ENCODE peak calls at places on chromosomes 3 and 15, in four cellular contexts. X, Y, L and T are unnamed samples.

GRCh38 chr3:168165390-168166269 is 69.9 kb upstream of the GOLIM4 start:
- DNase-seq in X (peak; percentile 87), Y (peak; percentile 31), L (peak; percentile 66), T (no peak)

GRCh38 chr3:119937229-119937628 is 155.3 kb downstream of the NR1I2 start:
- DNase-seq in X (peak; percentile 29), Y (no peak), L (no peak), T (no peak)

GRCh38 chr15:76588811-76589747 is 252.5 kb downstream of the ISL2 start:
- DNase-seq in X (no peak), Y (no peak), L (no peak), T (peak; percentile 24)

GRCh38 chr3:18556503-18556902 is 131.4 kb upstream of the SATB1 start:
- DNase-seq in X (no peak), Y (no peak), L (no peak), T (no peak)

GRCh38 chr3:28317438-28318022 is 31.0 kb upstream of the ZCWPW2 start:
- DNase-seq in X (peak; percentile 73), Y (no peak), L (no peak), T (no peak)

GRCh38 chr3:49727924-49728361 is 4.2 kb upstream of the GMPPB start:
- DNase-seq in X (no peak), Y (no peak), L (no peak), T (no peak)

GRCh38 chr3:99920530-99921376 is 103.1 kb downstream of the CMSS1 start:
- DNase-seq in X (peak; percentile 64), Y (peak; percentile 75), L (peak; percentile 82), T (peak; percentile 75)

GRCh38 chr3:160376681-160377080 is 22.3 kb downstream of the IFT80 start:
- DNase-seq in X (no peak), Y (no peak), L (no peak), T (no peak)

GRCh38 chr3:72190050-72190449 is 405.1 kb upstream of the PROK2 start:
- DNase-seq in X (no peak), Y (no peak), L (no peak), T (no peak)

GRCh38 chr3:50212502-50212901 is 7.4 kb downstream of the SLC38A3 start:
- DNase-seq in X (no peak), Y (no peak), L (no peak), T (no peak)

GRCh38 chr15:43749690-43750345 is 3.6 kb downstream of the PDIA3 start:
- DNase-seq in X (no peak), Y (no peak), L (no peak), T (no peak)

GRCh38 chr3:171455603-171456550 is 4.3 kb downstream of the TNIK start:
- DNase-seq in X (no peak), Y (no peak), L (peak; percentile 21), T (no peak)

GRCh38 chr3:138944136-138944658 is 2.7 kb downstream of the FOXL2 start:
- DNase-seq in X (peak; percentile 62), Y (no peak), L (no peak), T (peak; percentile 54)

GRCh38 chr3:69944931-69945493 is 54.5 kb upstream of the SAMMSON start:
- DNase-seq in X (no peak), Y (no peak), L (no peak), T (no peak)

GRCh38 chr3:177602601-177603136 is 405.4 kb upstream of the TBL1XR1 start:
- DNase-seq in X (peak; percentile 23), Y (no peak), L (no peak), T (no peak)

GRCh38 chr3:66195347-66195783 is 25.4 kb upstream of the SLC25A26 start:
- DNase-seq in X (peak; percentile 5), Y (no peak), L (peak; percentile 57), T (peak; percentile 59)

GRCh38 chr15:40789119-40789518 is 17.8 kb upstream of the ZFYVE19 start:
- DNase-seq in X (peak; percentile 30), Y (no peak), L (no peak), T (peak; percentile 48)

GRCh38 chr15:76098685-76099084 is 38.9 kb downstream of the TMEM266 start:
- DNase-seq in X (no peak), Y (no peak), L (no peak), T (no peak)

GRCh38 chr3:181534881-181535280 is 176.8 kb upstream of the SOX2 start:
- DNase-seq in X (no peak), Y (no peak), L (no peak), T (no peak)

GRCh38 chr3:171842864-171843511 is at the start of gene TMEM212:
- DNase-seq in X (no peak), Y (no peak), L (no peak), T (no peak)

GRCh38 chr15:74628199-74628598 is 12.6 kb downstream of the CLK3 start:
- DNase-seq in X (no peak), Y (no peak), L (no peak), T (no peak)

GRCh38 chr15:74626336-74626735 is 10.7 kb downstream of the CLK3 start:
- DNase-seq in X (no peak), Y (no peak), L (no peak), T (no peak)

GRCh38 chr15:74627766-74628165 is 12.1 kb downstream of the CLK3 start:
- DNase-seq in X (no peak), Y (no peak), L (no peak), T (no peak)

GRCh38 chr15:74625693-74626092 is 10.1 kb downstream of the CLK3 start:
- DNase-seq in X (no peak), Y (no peak), L (no peak), T (no peak)

DNA sequence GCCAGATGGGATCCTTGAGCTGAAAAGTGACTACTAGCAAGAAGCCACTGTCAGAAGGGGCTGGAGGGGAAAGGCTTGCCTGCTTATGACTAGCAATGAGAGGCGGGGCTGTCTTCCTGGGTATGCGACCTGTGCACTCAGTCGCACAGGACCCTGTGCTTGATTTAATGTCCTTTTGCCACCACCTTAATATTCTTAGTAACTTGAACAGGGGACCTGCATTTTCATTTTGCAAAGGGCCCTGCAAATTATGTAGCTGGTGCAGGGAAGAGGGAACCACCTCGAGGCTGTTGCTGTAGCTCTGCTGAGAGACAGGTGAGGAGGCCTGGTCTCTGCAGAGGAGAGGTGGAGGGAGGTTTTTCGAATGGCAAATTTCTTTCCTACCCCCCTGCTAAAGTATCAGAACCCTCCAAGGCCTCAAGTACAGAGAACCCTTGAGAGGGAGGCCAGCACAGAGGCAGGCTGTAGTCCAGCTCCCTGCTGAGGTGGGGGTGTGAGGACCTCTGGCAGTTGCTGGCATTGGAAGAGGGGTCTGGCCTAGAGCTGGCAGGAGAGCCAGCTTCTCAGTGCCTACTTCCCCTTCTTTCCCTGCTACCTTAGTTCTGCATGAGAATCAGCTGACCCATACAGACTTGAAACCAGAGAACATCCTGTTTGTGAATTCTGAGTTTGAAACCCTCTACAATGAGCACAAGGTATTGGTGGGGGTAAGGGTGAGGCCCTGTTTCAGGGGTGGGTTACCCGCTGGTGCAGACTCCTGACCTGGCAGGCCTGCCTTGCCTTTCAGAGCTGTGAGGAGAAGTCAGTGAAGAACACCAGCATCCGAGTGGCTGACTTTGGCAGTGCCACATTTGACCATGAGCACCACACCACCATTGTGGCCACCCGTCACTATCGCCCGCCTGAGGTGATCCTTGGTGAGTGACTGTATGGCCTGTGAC is 11.4 kb downstream of the CLK3 start:
- DNase-seq in X (no peak), Y (no peak), L (no peak), T (no peak)
- H3K4me3 ChIP-seq in X (no peak overlapping the region), Y (no peak overlapping the region), L (no peak overlapping the region), T (no peak overlapping the region)

DNA sequence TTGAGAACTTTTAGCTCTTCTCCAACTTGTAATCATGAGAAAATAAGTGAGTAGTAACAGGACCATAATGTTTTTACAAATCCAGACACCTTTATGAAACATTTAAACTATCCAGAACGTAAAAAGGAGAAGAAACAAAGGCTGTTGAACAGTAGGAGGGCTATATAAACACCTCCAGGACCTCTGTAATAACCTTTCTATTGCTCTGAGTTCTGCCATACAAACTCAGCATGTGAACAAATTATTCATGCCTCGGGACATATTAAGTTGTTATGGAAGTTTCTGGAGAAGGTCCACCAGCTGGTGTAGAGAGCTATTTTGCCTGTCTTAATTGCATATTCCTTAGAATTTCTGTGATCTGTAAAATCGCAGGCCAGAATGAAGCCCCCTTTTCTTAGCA is 256.3 kb downstream of the UBE2E2 start:
- DNase-seq in X (no peak), Y (no peak), L (no peak), T (no peak)
- H3K4me1 ChIP-seq in X (no peaks in the 10 kb centered on the region), Y (no peaks in the 10 kb centered on the region), L (no peaks in the 10 kb centered on the region), T (peaks cover 2% of the 10 kb centered on the region)

DNA sequence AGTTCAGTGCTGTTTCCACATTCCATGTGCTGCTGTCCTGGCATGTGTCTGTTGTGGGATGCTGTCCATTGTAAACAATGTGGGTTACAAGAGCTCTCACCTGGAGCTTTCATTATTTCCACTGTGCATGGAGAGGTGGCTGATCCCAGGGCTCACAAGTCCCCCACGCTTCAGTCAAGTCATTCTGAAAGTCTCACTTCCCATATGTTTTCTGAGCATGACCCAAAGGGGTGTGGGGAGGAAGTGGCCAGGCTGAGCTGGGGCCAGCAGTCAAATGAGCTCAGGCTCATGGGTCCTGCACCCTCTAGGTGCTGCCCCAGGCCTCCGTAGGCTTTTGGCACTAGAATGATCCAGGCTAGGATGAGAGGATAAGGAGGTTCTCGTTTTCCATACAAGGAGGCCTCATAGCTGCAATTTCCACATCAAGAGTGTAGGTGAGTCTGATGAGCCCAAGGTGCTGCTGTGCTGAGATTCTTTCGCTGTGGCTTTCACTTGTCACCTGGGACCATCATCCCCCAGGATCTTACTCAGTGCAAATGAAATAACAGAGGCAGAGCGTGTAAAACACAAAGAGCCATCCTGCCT is 22.0 kb downstream of the STARD5 start:
- DNase-seq in X (no peak), Y (no peak), L (peak; percentile 34), T (peak; percentile 76)
- H3K4me3 ChIP-seq in X (no peak overlapping the region), Y (no peak overlapping the region), L (peak overlapping the region; percentile 65), T (no peak overlapping the region)

GRCh38 chr3:15602146-15602536 is 596 bp downstream of the BTD start:
- DNase-seq in X (no peak), Y (no peak), L (no peak), T (no peak)
- H3K4me1 ChIP-seq in X (no peaks in the 10 kb centered on the region), Y (peaks cover 5% of the 10 kb centered on the region), L (peaks cover 6% of the 10 kb centered on the region), T (peaks cover 5% of the 10 kb centered on the region)